ENCODE peak calls at places on chromosomes 7 and 10, in four cellular contexts. U is H1, X is trophoblast cell, Z is neuronal stem cell. H is an unnamed sample.
A peak's percentile ranks its signal among the peaks of the same experiment; 100 is the strongest.

GRCh38 chr7:132485600-132486594 is 90.4 kb downstream of the PLXNA4 start:
- DNase-seq in X (no peak), U (no peak), Z (no peak), H (no peak)

GRCh38 chr7:99595111-99595745 is 2.8 kb upstream of the TMEM225B start:
- DNase-seq in X (no peak), Z (no peak), U (no peak), H (no peak)

GRCh38 chr10:31698169-31698890 is 230.3 kb downstream of the ARHGAP12 start:
- DNase-seq in Z (no peak), X (peak; percentile 88), U (no peak), H (peak; percentile 90)

GRCh38 chr7:132469264-132469663 is 107.0 kb downstream of the PLXNA4 start:
- DNase-seq in Z (no peak), X (no peak), U (no peak), H (no peak)

GRCh38 chr10:46553238-46554049 is 3.0 kb downstream of the GPRIN2 start:
- DNase-seq in U (no peak), Z (no peak), X (no peak), H (no peak)

GRCh38 chr10:34821587-34822585 is 6.8 kb upstream of the PARD3 start:
- DNase-seq in Z (no peak), U (no peak), X (no peak), H (no peak)

GRCh38 chr7:13109201-13109600 is 421.8 kb downstream of the ARL4A start:
- DNase-seq in U (no peak), X (no peak), Z (no peak), H (no peak)

GRCh38 chr7:139095194-139095659 is 14.3 kb downstream of the ZC3HAV1 start:
- DNase-seq in Z (no peak), U (no peak), X (peak; percentile 11), H (no peak)

GRCh38 chr10:48522011-48522765 is 82.7 kb downstream of the ARHGAP22 start:
- DNase-seq in Z (no peak), U (no peak), X (no peak), H (no peak)

GRCh38 chr7:32079530-32079929 is 9.3 kb upstream of the PDE1C start:
- DNase-seq in Z (no peak), X (no peak), U (no peak), H (no peak)

GRCh38 chr10:66162560-66163143 is 763.2 kb upstream of the LRRTM3 start:
- DNase-seq in Z (no peak), U (no peak), X (no peak), H (no peak)

GRCh38 chr10:70592186-70592735 is 10.3 kb downstream of the PRF1 start:
- DNase-seq in Z (no peak), U (no peak), X (no peak), H (no peak)

GRCh38 chr7:96786261-96786997 is 76.8 kb upstream of the SEM1 start:
- DNase-seq in U (peak; percentile 27), Z (no peak), X (peak; percentile 81), H (no peak)

GRCh38 chr7:80379034-80379433 is 132.8 kb downstream of the GNAT3 start:
- DNase-seq in U (no peak), Z (no peak), X (no peak), H (peak; percentile 41)

GRCh38 chr10:27998178-27998953 is 513 bp downstream of the ODAD2 start:
- DNase-seq in U (no peak), X (peak; percentile 22), Z (peak; percentile 46), H (peak; percentile 37)

GRCh38 chr10:47186941-47187340 is 113.1 kb upstream of the GDF10 start:
- DNase-seq in Z (no peak), U (no peak), X (no peak), H (no peak)

GRCh38 chr10:103929396-103929921 is 11.5 kb upstream of the STN1 start:
- DNase-seq in X (no peak), Z (no peak), U (no peak), H (no peak)

DNA sequence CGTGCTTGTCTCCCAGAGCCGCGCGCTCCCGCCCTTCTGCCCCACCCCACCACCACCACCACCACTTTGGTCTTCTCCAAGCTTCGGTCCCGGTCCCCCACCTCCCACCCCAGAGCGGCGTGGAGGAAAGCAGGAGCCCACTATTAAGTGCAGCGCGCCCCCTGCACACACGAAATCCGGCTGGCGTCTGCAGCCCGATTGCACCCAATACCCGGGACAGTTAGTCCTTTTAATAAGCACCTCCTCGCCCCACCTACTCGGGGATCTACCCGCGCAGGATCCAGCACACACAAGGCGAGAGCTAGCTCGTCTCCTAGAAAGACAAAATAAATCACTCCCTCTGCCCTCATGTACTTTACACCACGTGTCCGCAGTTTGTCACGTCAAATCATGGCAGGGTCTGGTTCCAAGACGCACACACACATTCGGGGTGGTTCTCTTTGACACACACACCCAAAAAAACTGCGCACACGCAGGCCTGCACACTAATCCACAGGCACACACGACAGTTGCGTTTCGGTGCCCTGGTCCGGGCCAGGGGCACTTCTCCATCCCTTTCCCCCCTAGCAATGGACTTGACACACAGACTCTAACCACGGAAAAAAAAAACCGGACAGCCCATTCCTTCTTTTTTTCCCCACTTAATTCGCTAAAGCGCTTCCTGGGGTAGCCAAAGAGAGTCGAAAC is 1.6 kb downstream of the SFMBT2 start:
- DNase-seq in U (no peak), X (peak; percentile 23), Z (no peak), H (peak; percentile 47)
- H3K4me3 ChIP-seq in U (peak overlapping the region; percentile 79), X (peak overlapping the region; percentile 71), Z (peak overlapping the region; percentile 84), H (no peak overlapping the region)

DNA sequence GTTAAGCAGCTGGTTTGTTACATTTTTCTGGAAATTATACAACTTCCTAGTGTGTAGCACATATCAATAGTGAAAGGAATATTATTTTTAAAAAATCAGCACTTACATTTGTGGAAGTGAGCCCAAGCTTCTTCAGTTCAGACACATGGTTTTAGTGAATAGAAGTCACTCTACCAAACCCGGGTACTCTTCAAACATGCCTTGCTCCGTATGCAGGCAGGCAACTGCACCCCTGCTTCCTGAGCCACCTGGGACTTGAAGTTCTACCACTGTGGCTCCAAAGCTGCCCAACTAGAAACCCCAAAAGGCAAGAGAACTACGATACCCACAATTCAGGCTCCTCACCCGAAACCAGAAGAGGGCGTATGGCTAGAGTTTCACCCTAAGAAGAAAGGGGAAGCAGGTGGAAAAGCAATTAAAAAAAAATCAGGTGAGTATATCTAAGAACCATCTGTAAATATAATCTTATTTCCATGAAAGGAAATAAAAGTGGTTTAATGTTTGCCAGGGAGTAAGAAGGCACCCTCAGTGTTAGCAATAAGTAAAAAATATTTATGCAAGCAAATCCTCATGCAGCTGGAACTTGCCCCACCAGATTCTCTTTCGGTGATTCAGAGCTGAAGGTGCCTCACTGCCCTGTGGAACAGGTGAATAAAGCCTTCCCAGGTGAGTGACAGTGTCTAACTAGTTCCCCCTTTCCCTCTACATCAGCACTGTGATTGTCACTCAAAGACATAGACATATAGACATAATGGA is at the start of gene MACC1:
- DNase-seq in X (peak; percentile 93), U (peak; percentile 86), Z (peak; percentile 23), H (no peak)
- H2BK12ac ChIP-seq in X (peak within 1 kb of the TSS; percentile 25), U (peak within 1 kb of the TSS; percentile 69), Z (no peak within 1 kb of the TSS), H (peak within 1 kb of the TSS; percentile 94)

DNA sequence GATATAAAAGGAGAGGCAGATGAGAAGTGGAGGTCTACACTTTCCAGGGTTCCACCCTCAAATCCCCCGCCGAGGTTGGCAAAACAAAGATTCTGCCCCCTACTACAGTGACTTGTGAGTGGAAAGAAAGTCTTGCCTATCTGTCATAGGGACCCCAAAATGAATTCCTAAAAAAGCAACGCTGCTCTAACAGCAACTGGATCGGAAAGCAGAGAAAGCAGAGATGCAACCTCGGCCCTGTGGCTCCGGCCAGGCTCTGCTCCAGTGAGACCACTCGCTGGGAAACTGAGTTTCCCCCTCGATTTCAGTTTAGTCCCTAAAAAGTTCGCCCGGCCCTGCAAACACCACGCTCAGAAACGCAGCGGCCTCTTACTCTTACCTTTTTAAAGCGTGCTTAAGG is 297.9 kb upstream of the NFE2L3 start:
- DNase-seq in Z (no peak), U (no peak), X (no peak), H (peak; percentile 40)
- H3K4me3 ChIP-seq in Z (no peak overlapping the region), U (peak overlapping the region; percentile 6), X (no peak overlapping the region), H (no peak overlapping the region)

DNA sequence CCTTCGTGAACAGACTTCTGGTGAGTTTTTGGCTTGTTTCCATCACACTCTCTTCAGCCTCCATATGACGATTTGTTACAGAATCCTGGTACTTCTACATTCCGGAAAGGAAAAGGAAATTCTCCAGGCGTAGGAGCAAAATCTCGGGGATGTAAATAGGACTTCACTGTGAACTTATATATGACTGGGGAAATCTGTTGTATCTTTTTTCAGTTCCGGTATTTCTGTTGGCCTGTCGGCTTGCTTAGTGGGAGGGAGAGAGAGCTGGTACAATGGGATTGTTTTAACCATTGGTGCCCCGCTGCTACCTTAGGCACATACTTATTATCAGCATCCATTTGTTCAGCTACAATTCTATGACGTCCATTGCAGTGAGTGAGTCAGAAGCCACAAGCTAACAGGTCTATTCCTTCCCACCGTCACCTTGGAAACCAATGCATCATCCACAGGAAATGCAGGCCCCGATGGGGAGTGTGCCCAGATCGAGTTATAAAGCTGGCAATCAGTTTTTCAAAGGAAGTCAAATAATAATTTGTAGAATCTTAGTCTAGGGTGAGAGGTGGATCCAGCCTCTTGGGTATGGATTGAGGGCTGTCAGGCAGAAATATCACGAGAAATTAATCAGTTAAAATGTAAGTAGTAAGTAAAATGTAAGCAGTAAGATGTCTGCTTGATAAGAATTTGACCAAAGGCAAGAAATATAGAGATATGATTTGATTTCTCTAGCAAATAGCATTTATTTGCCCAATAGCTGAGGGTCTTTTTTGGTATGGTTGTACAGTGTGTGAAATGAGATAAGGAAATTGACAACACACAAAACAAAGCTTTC is 92.0 kb upstream of the MKLN1 start:
- DNase-seq in Z (no peak), U (no peak), X (peak; percentile 98), H (peak; percentile 97)
- H2BK12ac ChIP-seq in Z (no peak overlapping the region), U (no peak overlapping the region), X (no peak overlapping the region), H (no peak overlapping the region)

GRCh38 chr10:122464575-122464974 is 3.2 kb downstream of the HTRA1 start:
- DNase-seq in X (no peak), Z (no peak), U (no peak), H (no peak)
- H3K4me3 ChIP-seq in X (no peak overlapping the region), Z (no peak overlapping the region), U (no peak overlapping the region), H (no peak overlapping the region)

DNA sequence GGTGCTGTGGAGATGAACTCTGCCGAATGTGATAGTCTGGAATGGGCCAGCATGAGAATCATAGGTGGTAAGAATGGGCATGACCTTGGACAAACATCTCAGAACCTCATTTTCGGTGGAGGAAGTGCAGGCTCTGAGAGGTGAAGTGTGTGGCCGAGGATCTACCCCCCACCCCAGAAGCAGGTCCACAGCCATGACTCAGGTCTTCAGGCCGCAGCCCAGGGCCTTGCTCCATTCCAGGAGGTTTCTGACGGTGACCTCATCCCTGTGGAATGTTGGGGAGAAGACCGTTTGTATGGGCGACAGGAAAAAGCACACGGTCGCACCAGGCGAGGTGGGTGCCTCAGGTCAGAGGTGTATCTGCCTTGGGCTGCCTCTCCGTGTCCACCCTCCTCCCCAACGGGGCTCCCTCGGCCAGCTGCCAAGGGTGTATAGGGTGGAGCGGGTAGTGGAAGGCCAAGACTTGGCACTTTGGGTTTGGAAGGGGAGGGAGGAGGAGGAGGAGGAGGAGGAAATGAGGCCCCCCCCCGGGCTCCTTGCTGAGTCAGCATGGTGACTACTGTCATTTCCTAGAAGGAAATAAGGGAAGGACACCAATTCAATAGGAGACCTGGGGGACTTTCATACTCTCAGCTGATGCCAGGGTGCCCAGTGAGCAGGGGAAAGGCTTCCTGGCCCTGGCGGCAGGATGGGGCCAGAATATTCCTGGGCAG is 168.0 kb upstream of the RHEB start:
- DNase-seq in Z (peak; percentile 39), X (peak; percentile 98), U (peak; percentile 80), H (peak; percentile 95)
- H2BK12ac ChIP-seq in Z (no peak overlapping the region), X (peak overlapping the region; percentile 91), U (peak overlapping the region; percentile 90), H (peak overlapping the region; percentile 80)